ENCODE peak calls at places on chromosomes 4 and X, in nine cellular contexts. J is left lung, Z is adipocyte, O is fibroblast of lung, P is MM.1S, E is sigmoid colon, S is mesendoderm, A is endothelial cell of umbilical vein, C is uterus. T is an unnamed sample. For H3K4me1 and H3K36me3, the result is how much of the 10 kb centered on the place peaks cover.

GRCh38 chr4:42398448-42399355 is 1.4 kb downstream of the SHISA3 start:
- DNase-seq in J (no peak), Z (no peak), O (no peak), P (no peak), E (no peak), S (peak), A (peak), C (no peak), T (no peak)

GRCh38 chrX:38347136-38347535 is 5.3 kb upstream of the OTC start:
- DNase-seq in J (no peak), Z (peak), O (peak), P (no peak), E (no peak), S (peak), A (peak), C (no peak), T (no peak)

GRCh38 chrX:55919367-55920221 is 202.0 kb downstream of the RRAGB start:
- DNase-seq in J (no peak), Z (no peak), O (no peak), P (peak), E (no peak), S (no peak), A (no peak), C (no peak), T (no peak)

GRCh38 chr4:33395731-33396485 is 2675.7 kb downstream of the PCDH7 start:
- DNase-seq in J (no peak), Z (no peak), O (peak), P (no peak), E (no peak), S (no peak), A (no peak), C (no peak), T (no peak)

GRCh38 chr4:184815046-184815877 is 10.5 kb downstream of the ACSL1 start:
- DNase-seq in J (peak), Z (peak), O (peak), P (peak), E (peak), S (peak), A (peak), C (peak), T (no peak)

GRCh38 chrX:69535661-69536060 is 31.5 kb downstream of the NALF2 start:
- DNase-seq in J (no peak), Z (no peak), O (no peak), P (no peak), E (no peak), S (no peak), A (no peak), C (no peak), T (no peak)

GRCh38 chrX:9378980-9379696 is 85.7 kb upstream of the TBL1X start:
- DNase-seq in J (no peak), Z (peak), O (peak), P (no peak), E (no peak), S (no peak), A (no peak), C (no peak), T (no peak)

GRCh38 chr4:61200195-61200990 is at the start of gene ADGRL3:
- DNase-seq in J (peak), Z (peak), O (peak), P (no peak), E (peak), S (peak), A (no peak), C (no peak), T (no peak)

GRCh38 chr4:83851261-83852084 is 315.6 kb downstream of the GPAT3 start:
- DNase-seq in J (no peak), Z (peak), O (peak), P (no peak), E (no peak), S (peak), A (no peak), C (no peak), T (no peak)

GRCh38 chrX:73916931-73917657 is 354.1 kb downstream of the CHIC1 start:
- DNase-seq in J (no peak), Z (peak), O (peak), P (no peak), E (no peak), S (peak), A (peak), C (no peak), T (no peak)

GRCh38 chr4:38805530-38806145 is 1.0 kb upstream of the TLR1 start:
- DNase-seq in J (peak), Z (no peak), O (peak), P (peak), E (no peak), S (no peak), A (peak), C (no peak), T (no peak)

GRCh38 chr4:2462218-2462991 is 6.5 kb upstream of the RNF4 start:
- DNase-seq in J (peak), Z (peak), O (peak), P (peak), E (peak), S (peak), A (peak), C (peak), T (peak)

GRCh38 chrX:53050841-53051240 is 2.3 kb downstream of the GPR173 start:
- DNase-seq in J (no peak), Z (no peak), O (peak), P (no peak), E (no peak), S (no peak), A (no peak), C (no peak), T (no peak)

GRCh38 chrX:53049127-53049517 is 533 bp downstream of the GPR173 start:
- DNase-seq in J (no peak), Z (peak), O (no peak), P (no peak), E (no peak), S (no peak), A (no peak), C (no peak), T (no peak)

GRCh38 chrX:53045002-53045401 is 3.6 kb upstream of the GPR173 start:
- DNase-seq in J (no peak), Z (no peak), O (no peak), P (no peak), E (no peak), S (no peak), A (no peak), C (no peak), T (no peak)

GRCh38 chrX:53047228-53047627 is 1.4 kb upstream of the GPR173 start:
- DNase-seq in J (no peak), Z (peak), O (no peak), P (no peak), E (no peak), S (no peak), A (peak), C (no peak), T (no peak)

GRCh38 chrX:53048169-53049126 is at the start of gene GPR173:
- DNase-seq in J (peak), Z (peak), O (peak), P (no peak), E (peak), S (peak), A (peak), C (peak), T (no peak)
- H3K4me3 ChIP-seq in J (peak), Z (peak), O (peak), P (no peak), E (peak), S (peak), A (peak), C (peak), T (no peak)

DNA sequence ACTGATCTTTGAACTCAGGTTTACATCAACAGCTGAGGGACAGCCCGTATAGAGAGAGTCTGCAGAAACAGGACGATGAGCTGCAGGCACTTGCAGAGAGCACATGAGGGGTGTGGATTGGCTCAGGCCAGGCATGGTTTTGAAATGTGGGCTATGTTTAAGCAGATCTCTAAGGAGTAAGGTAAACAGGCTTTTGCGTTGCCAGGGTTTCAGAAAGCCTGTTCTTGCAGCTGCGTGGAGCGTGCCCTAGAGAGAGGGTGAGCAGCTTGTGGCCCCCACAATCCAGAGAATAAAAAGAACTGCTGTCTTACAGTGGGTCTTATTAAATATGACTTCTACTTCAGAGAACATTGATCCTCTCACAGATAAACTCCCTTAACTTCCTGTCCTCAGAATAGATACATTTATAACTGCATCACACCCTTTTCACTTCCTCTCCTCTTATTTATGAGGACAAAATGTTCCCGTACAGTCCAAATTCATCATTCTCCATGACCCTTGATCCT is 64.1 kb downstream of the TMA16 start:
- DNase-seq in J (peak), Z (no peak), O (no peak), P (no peak), E (no peak), S (no peak), A (no peak), C (no peak), T (peak)
- H3K4me1 ChIP-seq in J (under half), Z (under half), O (under half), P (under half), E (under half), S (under half), A (under half), C (under half), T (under half)

DNA sequence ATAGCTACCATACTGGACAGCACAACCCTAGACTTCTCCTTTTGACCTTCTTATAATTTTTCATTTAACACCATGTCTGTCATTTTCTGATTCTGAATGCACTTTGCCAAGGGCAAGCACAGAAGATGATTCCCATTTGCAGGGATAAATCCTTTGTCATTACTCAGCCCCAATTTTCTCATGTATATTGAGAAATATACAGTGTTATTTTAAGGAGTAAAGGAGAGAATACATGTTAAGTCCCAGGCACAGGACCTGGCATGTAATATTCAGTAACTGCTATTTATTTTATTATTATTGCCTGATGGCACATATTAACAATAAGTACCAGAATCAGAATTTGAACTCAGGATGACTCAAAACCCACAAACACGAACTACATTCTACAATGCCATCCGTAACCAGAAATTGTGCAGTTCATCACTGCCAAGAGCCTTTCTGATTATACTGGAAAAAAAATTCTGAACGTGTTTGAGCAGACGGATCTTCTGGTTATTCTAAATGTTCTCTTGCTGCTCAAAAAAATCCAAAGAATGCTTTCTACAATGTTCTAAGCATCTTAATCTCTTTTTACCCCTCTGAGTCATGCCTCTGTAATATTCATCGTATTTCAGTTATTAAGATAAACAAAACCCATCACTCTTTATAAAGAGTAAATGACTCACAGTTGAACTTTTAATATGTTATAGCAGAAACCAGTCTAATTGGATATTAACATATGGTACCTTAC is 170.0 kb downstream of the MID1 start:
- DNase-seq in J (no peak), Z (peak), O (peak), P (no peak), E (no peak), S (no peak), A (peak), C (no peak), T (no peak)
- H3K36me3 ChIP-seq in J (under half), Z (under half), O (under half), P (under half), E (under half), S (under half), A (under half), C (under half), T (under half)

DNA sequence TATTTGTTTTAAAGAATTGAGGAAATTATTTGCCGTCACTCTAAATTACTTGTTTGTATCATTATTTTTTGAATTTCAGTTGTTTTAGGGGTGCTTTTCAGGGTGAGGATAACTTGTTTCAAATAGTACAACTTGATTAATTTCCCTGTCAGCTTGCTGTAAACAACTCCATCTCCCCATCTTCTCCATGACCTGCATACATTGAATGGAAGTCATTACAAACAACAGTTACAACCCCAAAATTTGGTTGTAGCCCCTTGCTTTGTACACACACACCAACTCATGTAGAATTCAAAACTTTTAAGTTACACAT is 1.4 kb downstream of the MTHFD2L start:
- DNase-seq in J (no peak), Z (no peak), O (no peak), P (no peak), E (no peak), S (no peak), A (no peak), C (no peak), T (no peak)
- H3K4me3 ChIP-seq in J (peak), Z (peak), O (no peak), P (peak), E (no peak), S (no peak), A (peak), C (no peak), T (no peak)

DNA sequence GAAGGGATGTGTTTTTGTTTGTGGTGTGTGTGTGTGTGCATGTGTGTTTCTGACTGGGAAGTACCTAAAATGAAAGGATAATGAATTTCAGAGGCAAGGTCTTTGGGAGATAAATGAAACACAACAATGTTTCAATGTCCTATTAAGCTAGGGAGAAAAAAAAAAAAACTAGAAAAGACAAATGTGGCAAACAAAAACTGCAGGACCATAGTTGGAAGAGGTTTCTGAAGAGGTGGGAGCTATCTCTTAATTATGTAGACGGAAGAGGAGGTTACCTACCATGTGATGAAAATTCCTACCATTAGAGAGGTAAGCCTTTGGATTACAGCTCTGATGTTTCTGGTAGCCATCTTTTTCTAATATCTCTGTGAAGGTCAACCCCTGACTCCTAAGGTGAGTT is at the start of gene TRPC5OS:
- DNase-seq in J (no peak), Z (no peak), O (no peak), P (no peak), E (no peak), S (no peak), A (no peak), C (no peak), T (no peak)
- H3K4me1 ChIP-seq in J (under half), Z (under half), O (under half), P (under half), E (under half), S (under half), A (under half), C (under half), T (under half)

GRCh38 chr4:140137654-140138053 is 16.3 kb downstream of the MAML3 start:
- DNase-seq in J (no peak), Z (peak), O (peak), P (no peak), E (no peak), S (peak), A (peak), C (no peak), T (no peak)
- H3K36me3 ChIP-seq in J (under half), Z (under half), O (under half), P (under half), E (under half), S (under half), A (under half), C (under half), T (under half)